ENCODE peak calls at places on chromosomes 7 and 10, in eight cellular contexts. H, T, D, A, U, J, V and K are unnamed samples.

GRCh38 chr7:76074972-76075370 is 27.1 kb downstream of the MDH2 start:
- DNase-seq in H (no peak), T (no peak), V (no peak), D (no peak), A (no peak), J (no peak), U (no peak), K (no peak)

GRCh38 chr7:42972703-42973500 is 40.7 kb downstream of the MRPL32 start:
- DNase-seq in A (peak; percentile 6), V (no peak), H (peak; percentile 34), D (no peak), T (peak; percentile 6), J (no peak), U (no peak), K (peak; percentile 27)

GRCh38 chr7:1460757-1461639 is 1.7 kb upstream of the MICALL2 start:
- DNase-seq in A (no peak), T (peak; percentile 66), V (no peak), D (no peak), J (no peak), H (peak; percentile 38), U (peak; percentile 69), K (no peak)

GRCh38 chr10:124641282-124642075 is 102.7 kb downstream of the FAM53B start:
- DNase-seq in T (no peak), V (no peak), H (no peak), J (peak; percentile 36), U (no peak), D (no peak), A (no peak), K (no peak)

GRCh38 chr7:491292-491957 is 28.2 kb downstream of the PDGFA start:
- DNase-seq in D (no peak), U (no peak), V (no peak), H (no peak), T (no peak), J (no peak), A (no peak), K (no peak)

GRCh38 chr10:115295213-115295805 is 202.1 kb downstream of the ATRNL1 start:
- DNase-seq in J (no peak), T (no peak), U (no peak), V (no peak), H (no peak), A (no peak), D (no peak), K (no peak)

GRCh38 chr10:125363776-125364175 is 203.4 kb upstream of the CTBP2 start:
- DNase-seq in U (no peak), D (no peak), T (no peak), H (no peak), J (no peak), A (no peak), V (no peak), K (no peak)

GRCh38 chr10:110006358-110007170 is 1.2 kb upstream of the ADD3 start:
- DNase-seq in H (peak; percentile 18), J (no peak), D (no peak), A (peak; percentile 31), V (peak; percentile 22), T (no peak), U (peak; percentile 27), K (no peak)

GRCh38 chr7:64951250-64951848 is 39.5 kb downstream of the ZNF117 start:
- DNase-seq in H (peak; percentile 56), T (peak; percentile 75), U (peak; percentile 15), D (no peak), A (no peak), J (no peak), V (no peak), K (no peak)

GRCh38 chr7:77354914-77355313 is 61.2 kb downstream of the GSAP start:
- DNase-seq in V (no peak), T (no peak), D (no peak), A (no peak), H (no peak), J (no peak), U (no peak), K (no peak)

GRCh38 chr10:18231480-18231879 is 91.3 kb downstream of the CACNB2 start:
- DNase-seq in J (no peak), D (no peak), U (no peak), A (no peak), V (no peak), H (no peak), T (no peak), K (no peak)

GRCh38 chr10:105017116-105017515 is 376.0 kb downstream of the SORCS3 start:
- DNase-seq in H (no peak), U (no peak), A (no peak), J (no peak), T (no peak), V (no peak), D (peak; percentile 2), K (no peak)

GRCh38 chr7:115561341-115562110 is 469.0 kb downstream of the TFEC start:
- DNase-seq in A (no peak), D (no peak), U (no peak), V (no peak), J (no peak), H (no peak), T (no peak), K (no peak)
- TF ChIP-seq CTCF in A (no peak), D (no peak), U (no peak), V (no peak), J (no peak), H (peak; percentile 47), T (peak; percentile 5), K (no peak)

DNA sequence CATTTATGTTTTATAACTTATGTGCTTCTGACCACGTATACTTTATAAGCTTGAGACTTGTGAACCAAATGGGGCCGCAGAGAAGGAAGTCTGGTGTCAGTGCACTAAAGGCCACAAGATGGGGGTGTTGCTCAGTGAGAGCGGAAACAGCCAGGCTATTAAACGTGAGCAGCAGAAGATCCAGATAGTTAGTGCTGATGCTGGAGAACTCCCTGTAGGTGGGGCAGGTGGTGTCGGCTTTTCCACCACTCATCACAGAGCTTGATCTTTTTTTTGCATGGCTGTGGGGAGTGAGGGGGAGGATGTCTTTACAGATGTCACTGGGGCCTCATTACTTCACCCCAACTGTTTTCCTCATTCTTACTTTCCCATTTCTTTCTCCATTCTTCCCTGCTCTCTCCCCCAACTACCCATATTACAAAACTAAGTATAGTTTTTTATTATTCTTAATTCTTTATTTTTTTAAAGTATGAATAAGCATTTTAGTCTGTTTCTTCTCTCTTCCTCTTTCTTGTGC is 34.7 kb downstream of the ACADSB start:
- DNase-seq in V (no peak), T (peak; percentile 91), U (peak; percentile 51), D (peak; percentile 28), J (peak; percentile 20), A (peak; percentile 58), H (peak; percentile 76), K (no peak)
- TF ChIP-seq CTCF in V (peak; percentile 58), T (peak; percentile 98), U (peak; percentile 58), D (peak; percentile 89), J (peak; percentile 69), A (peak; percentile 78), H (peak; percentile 81), K (no peak)

GRCh38 chr10:11284291-11285085 is 266.8 kb downstream of the CELF2 start:
- DNase-seq in D (no peak), U (no peak), J (no peak), H (no peak), A (no peak), V (no peak), T (no peak), K (no peak)

GRCh38 chr10:11286261-11286989 is 268.8 kb downstream of the CELF2 start:
- DNase-seq in A (no peak), H (no peak), D (no peak), V (no peak), J (no peak), T (no peak), U (no peak), K (no peak)

GRCh38 chr10:11282661-11283060 is 265.0 kb downstream of the CELF2 start:
- DNase-seq in U (no peak), V (no peak), H (no peak), D (no peak), J (no peak), A (no peak), T (no peak), K (no peak)

GRCh38 chr10:11282156-11282555 is 264.5 kb downstream of the CELF2 start:
- DNase-seq in D (no peak), V (no peak), H (no peak), A (no peak), U (no peak), J (no peak), T (no peak), K (no peak)

DNA sequence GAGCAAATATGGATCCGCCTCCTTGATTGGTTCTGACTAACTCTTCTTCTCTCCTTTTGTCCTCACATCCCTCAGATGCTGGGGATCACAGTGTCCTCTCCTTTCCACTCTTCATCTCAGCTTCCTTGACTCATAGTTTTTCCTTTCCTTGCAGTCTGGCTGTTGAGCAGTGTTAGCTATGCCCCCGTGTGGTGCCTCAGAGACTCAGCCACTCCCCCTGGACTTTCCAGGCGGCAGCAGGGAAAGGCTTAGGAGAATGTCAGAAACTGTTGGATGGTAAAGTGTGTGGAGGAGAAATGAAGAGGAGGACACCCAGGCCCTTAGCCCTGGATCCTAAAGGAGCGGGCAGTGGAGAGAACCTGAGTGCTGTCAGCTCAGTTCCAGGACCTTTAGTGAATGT is 267.5 kb downstream of the CELF2 start:
- DNase-seq in J (no peak), A (no peak), V (no peak), T (no peak), H (no peak), D (no peak), U (no peak), K (no peak)
- TF ChIP-seq CTCF in J (no peak), A (no peak), V (no peak), T (peak; percentile 41), H (peak; percentile 7), D (no peak), U (no peak), K (no peak)

GRCh38 chr7:134879815-134880475 is 100.5 kb downstream of the CALD1 start:
- DNase-seq in J (no peak), H (no peak), A (no peak), V (no peak), U (no peak), T (no peak), D (no peak), K (no peak)

GRCh38 chr7:134874407-134874806 is 95.0 kb downstream of the CALD1 start:
- DNase-seq in J (no peak), D (no peak), V (no peak), U (no peak), T (no peak), A (no peak), H (no peak), K (no peak)

GRCh38 chr7:134875867-134876266 is 96.4 kb downstream of the CALD1 start:
- DNase-seq in U (no peak), A (no peak), V (no peak), T (no peak), J (no peak), H (no peak), D (no peak), K (no peak)

GRCh38 chr7:134882481-134882880 is 103.0 kb downstream of the CALD1 start:
- DNase-seq in H (no peak), J (no peak), D (no peak), T (no peak), U (no peak), V (no peak), A (no peak), K (no peak)

DNA sequence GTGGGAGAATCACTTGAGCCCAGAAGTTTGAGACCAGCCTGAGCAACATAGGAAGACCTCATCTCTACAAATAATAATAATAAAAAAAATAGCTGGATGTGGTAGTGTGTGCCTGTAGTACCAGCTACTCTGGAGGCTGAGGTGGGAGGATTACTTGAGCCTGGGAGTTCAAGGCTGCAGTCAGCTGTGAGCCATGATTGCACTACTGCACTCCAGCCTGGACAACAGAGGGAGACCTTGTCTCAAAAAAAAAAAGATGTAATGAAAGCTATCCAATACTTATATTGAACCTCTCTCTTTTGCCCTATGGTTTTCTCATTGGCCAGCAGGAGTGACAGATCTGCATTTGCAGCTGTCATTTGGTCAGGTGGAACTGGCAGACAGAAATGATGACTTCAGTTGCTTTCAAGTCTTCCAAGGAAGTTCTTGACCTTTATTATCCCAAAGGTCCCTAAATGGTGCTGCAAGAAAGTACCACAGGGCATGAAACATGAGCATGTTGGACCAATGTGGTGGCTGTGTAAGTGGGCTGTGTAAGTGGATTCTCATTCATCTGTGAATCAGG is 99.4 kb downstream of the CALD1 start:
- DNase-seq in V (no peak), D (no peak), T (no peak), J (no peak), A (no peak), H (no peak), U (no peak), K (no peak)
- TF ChIP-seq CTCF in V (no peak), D (no peak), T (peak; percentile 9), J (no peak), A (no peak), H (no peak), U (no peak), K (no peak)